ENCODE peak calls at places on chromosome 1, in ten cellular contexts. Z, N, R, F, K, H, W, V, Y and G are unnamed samples.

GRCh38 chr1:208866351-208866750 is 622.2 kb upstream of the PLXNA2 start:
- DNase-seq in Y (no peak), R (no peak), F (no peak), W (no peak), Z (no peak), V (no peak), H (no peak), K (no peak), N (no peak), G (no peak)

GRCh38 chr1:101105877-101106276 is 80.3 kb upstream of the DPH5 start:
- DNase-seq in F (no peak), N (no peak), Z (no peak), W (no peak), K (no peak), R (no peak), V (no peak), H (peak), Y (no peak), G (no peak)

GRCh38 chr1:89821322-89822108 is 683 bp downstream of the LRRC8D start:
- DNase-seq in N (peak), H (peak), R (peak), Y (peak), Z (peak), K (peak), V (no peak), W (no peak), F (peak), G (peak)

GRCh38 chr1:30414086-30414850 is 309.1 kb downstream of the MATN1 start:
- DNase-seq in V (no peak), Z (no peak), W (no peak), N (no peak), H (no peak), F (no peak), Y (no peak), R (no peak), K (no peak), G (no peak)

GRCh38 chr1:6348511-6349191 is 44.9 kb downstream of the ACOT7 start:
- DNase-seq in Z (peak), R (no peak), K (no peak), W (peak), F (peak), N (no peak), H (peak), V (no peak), Y (no peak), G (no peak)

GRCh38 chr1:228381336-228381735 is 25.3 kb downstream of the TRIM11 start:
- DNase-seq in Y (no peak), K (no peak), F (no peak), V (no peak), R (no peak), H (peak), Z (no peak), W (no peak), N (no peak), G (no peak)

GRCh38 chr1:100896481-100896982 is 642 bp downstream of the SLC30A7 start:
- DNase-seq in V (peak), H (peak), N (no peak), K (peak), W (peak), F (peak), R (peak), Y (peak), Z (peak), G (no peak)

GRCh38 chr1:171210355-171210754 is 25.3 kb downstream of the FMO2 start:
- DNase-seq in Y (no peak), R (no peak), H (no peak), W (no peak), F (no peak), N (no peak), Z (no peak), K (no peak), V (no peak), G (no peak)

GRCh38 chr1:64135501-64136245 is 67.8 kb upstream of the UBE2U start:
- DNase-seq in F (no peak), H (no peak), K (no peak), Y (no peak), N (no peak), Z (no peak), R (no peak), W (no peak), V (no peak), G (no peak)

GRCh38 chr1:152037920-152038658 is 1.3 kb upstream of the S100A11 start:
- DNase-seq in N (no peak), Y (no peak), R (no peak), Z (no peak), H (no peak), K (no peak), V (no peak), W (no peak), F (no peak), G (no peak)

GRCh38 chr1:89999208-89999607 is 4.3 kb downstream of the ZNF326 start:
- DNase-seq in Y (no peak), K (no peak), F (no peak), H (no peak), W (no peak), R (no peak), Z (no peak), N (no peak), V (no peak), G (no peak)

GRCh38 chr1:58441699-58442098 is 104.8 kb downstream of the OMA1 start:
- DNase-seq in R (no peak), V (no peak), Z (no peak), W (no peak), F (no peak), N (no peak), K (no peak), H (no peak), Y (no peak), G (no peak)

DNA sequence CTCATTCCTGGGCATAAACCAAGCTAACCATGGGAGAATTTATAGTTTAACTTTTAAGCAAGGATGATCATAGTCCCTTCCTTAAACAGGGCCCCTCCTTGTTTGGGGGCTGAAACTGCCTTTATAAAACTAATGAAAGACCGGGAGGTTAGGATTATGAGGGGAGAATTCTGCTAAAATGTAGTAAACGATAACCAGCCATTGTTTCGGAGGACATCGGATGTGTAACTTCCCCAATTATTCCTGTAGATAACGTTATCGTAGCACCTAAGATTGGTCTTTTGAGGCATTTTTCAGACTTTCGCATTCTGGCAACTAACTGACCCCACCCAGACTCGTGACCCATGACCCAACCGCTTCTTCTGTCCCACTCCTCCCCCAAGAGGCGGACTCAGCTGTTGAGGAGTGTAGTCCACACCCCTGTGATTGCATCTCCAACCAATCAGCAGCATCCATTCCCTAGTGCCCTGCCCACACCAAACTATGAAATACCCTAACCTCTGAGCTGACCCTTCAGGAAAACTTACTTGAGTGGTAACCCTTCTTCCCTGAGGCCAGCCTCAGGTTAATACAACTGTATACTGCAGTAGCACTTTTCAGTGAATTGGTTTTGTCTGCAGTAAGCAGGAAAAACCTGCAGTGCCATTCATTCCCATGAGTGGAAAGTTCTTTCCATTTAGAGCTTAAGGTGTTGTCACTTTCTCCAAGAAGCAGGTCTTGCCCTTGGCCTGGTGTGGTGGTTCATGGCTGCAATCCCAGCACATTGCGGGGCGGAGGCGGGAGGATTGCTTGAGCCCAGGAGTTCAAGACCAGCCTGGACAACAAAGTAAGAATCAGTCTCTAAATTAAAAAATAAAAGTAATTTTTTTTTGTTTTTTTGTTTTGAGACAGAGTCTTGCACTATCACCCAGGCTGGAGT is 823 bp upstream of the SYF2 start:
- DNase-seq in F (peak), W (peak), Y (peak), K (peak), N (peak), Z (peak), H (peak), V (peak), R (peak), G (peak)
- TF ChIP-seq POLR2A in F (no peak), W (no peak), Y (no peak), K (no peak), N (peak), Z (no peak), H (no peak), V (peak), R (no peak), G (no peak)

GRCh38 chr1:181191494-181192040 is 103.1 kb downstream of the IER5 start:
- DNase-seq in K (no peak), R (no peak), N (no peak), F (no peak), V (no peak), W (no peak), H (no peak), Y (no peak), Z (no peak), G (no peak)

GRCh38 chr1:181190362-181191035 is 102.0 kb downstream of the IER5 start:
- DNase-seq in V (no peak), Y (no peak), Z (no peak), H (no peak), N (no peak), F (no peak), K (peak), R (peak), W (no peak), G (no peak)

GRCh38 chr1:181189245-181189644 is 100.7 kb downstream of the IER5 start:
- DNase-seq in K (no peak), Z (no peak), V (no peak), Y (no peak), H (no peak), F (no peak), N (no peak), R (no peak), W (no peak), G (no peak)

GRCh38 chr1:181187596-181188126 is 99.2 kb downstream of the IER5 start:
- DNase-seq in V (no peak), F (no peak), R (no peak), W (no peak), Y (no peak), N (no peak), Z (no peak), H (no peak), K (no peak), G (no peak)

DNA sequence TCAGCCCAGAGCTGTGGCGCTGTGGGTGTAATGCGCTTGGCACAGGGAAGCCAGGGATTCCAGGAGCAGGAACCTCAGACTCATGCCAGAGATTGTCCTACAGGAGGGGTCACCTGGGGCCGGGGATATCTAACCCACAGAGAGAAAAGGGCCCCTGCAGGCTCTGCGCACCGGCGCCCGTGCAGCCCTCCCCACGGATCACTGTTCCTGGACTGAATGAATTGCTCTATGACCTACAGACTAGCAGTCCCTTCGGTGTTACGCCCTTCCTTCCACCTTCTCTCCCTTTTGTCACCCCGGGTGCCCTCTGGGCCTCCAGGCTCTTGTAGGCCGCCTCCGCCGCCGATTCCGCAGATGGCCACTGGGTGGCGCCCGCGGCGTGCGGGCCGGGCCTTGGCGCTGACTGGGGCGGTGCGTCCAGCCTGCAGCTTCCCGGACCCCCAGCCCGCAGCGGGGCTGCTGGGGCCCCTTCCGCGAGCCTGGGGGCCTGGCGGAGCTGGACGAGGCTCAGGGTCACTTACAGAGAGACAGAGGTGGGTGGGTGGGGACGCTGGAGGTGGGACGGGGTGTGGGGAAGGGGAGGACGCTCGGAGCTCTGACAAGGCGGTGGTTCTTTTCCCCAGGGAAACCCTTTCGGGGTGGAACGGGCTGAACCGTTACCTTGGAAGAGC is 101.3 kb downstream of the IER5 start:
- DNase-seq in R (peak), Z (peak), V (peak), K (peak), F (peak), W (peak), Y (peak), N (peak), H (peak), G (peak)
- H3K4me3 ChIP-seq in R (peak), Z (peak), V (peak), K (no peak), F (peak), W (peak), Y (no peak), N (peak), H (peak), G (peak)

DNA sequence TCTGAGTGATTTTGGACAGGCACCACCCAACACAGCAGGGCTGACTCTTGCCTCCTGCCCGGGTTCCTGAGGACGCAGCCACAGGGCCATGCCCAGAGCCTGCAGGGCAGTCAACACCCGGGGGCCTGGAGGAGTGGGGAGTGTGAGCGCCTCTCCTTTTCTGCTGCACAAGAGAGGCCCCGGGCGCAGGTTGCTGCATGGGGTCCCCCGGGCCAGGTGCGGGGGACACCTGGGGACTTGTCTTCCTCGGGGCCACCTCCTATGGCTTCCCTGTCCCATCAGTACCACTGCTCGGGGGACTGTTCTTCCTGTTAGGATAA is 6.9 kb upstream of the TTC34 start:
- DNase-seq in Y (no peak), Z (no peak), H (no peak), N (no peak), W (no peak), F (no peak), R (no peak), K (no peak), V (no peak), G (no peak)
- H3K27ac ChIP-seq in Y (no peak), Z (no peak), H (no peak), N (no peak), W (no peak), F (no peak), R (no peak), K (no peak), V (no peak), G (no peak)

GRCh38 chr1:119790481-119791198 is 20.6 kb downstream of the REG4 start:
- DNase-seq in W (no peak), K (peak), Z (peak), Y (no peak), V (no peak), R (no peak), H (no peak), N (no peak), F (peak), G (no peak)
- TF ChIP-seq POLR2A in W (no peak), K (no peak), Z (no peak), Y (no peak), V (no peak), R (no peak), H (no peak), N (no peak), F (no peak), G (no peak)

DNA sequence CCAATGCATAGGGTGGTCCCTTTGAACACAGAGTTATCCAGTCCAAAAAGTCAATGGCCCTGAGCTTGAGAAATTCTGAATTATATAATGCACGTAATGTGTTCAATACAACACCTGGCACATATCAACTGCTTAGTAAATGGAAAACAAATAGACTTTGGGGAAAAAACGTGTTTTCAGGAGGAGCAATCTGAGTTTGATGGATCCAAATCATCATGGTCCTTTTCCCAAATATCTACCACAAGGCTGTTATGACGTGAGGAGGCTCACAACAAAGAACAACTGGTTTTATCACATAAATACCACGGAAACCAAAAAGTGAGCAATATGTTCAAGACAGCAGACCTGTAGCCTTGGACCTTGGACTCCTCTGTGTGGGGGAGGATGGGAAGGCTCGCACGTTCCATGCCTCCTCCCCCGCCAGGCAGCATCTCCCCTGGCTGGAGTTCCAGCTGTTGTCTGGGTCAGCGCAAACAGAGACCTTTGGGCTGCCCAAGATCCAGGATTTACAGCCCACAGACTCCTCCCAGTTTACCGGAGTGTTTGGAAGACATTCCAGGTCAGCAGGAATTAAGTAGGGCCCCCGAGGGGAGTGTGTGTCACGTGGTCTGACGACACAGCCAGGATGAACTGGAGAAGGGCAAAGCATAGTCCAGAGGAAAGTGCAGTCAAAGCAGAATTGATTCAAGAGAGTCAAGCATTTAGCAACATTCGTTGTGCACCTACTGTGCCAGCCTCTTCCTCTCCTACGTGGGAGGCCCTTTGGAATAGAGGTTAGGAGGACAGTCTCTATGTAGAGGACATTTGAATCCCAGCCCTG is 32.2 kb upstream of the MED18 start:
- DNase-seq in Y (peak), V (no peak), R (peak), W (peak), F (peak), H (no peak), Z (peak), K (peak), N (no peak), G (peak)
- H3K4me3 ChIP-seq in Y (no peak), V (no peak), R (no peak), W (peak), F (no peak), H (no peak), Z (no peak), K (no peak), N (no peak), G (no peak)

DNA sequence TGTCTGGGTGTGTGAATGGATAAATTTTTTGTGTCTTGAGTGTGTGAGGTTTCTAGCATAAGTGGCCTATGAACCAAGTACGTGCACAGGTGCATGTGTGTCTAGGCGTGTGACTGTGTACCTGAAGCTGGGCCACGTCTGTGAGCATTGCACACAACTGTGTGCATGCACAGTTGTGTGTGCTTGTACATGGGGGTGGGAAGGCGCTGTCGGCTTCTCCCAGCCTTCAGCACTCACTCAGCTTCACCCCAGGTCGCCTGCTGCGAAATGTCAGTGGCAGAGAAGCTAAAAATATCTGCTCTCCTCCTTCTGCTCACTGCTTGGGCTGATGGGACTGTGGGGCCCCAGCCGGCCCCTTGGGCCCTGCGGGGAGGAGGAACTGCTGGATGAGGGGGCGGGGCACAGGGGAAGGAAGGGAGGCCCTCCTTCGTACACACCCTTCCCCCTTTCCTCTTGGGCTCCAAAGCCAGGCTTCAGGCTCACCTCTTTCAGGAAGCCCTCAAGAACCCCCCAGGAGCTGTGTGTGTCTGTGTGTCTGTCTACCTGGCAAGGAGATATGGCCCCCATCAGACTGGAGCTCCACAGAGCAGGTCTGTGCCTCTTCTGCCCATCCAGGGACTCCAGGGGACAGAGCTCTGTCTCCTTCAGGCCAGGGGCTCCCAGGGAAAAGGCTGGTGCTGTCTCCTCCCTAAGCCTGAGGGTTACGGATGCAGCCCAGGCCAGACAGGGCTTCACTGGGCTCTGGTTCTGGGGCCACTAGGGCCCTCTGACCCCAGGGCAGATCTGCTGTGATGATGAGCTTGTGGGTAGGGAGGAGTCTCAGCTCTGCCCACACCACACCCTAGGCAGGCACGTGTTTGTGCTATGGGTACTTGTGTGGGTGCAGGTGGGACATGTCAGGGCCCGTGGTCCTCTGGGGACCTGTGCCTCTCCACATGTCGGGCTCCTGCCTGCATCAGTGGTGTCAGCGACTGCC is 35.6 kb upstream of the WASF2 start:
- DNase-seq in N (peak), H (peak), Y (peak), F (peak), W (no peak), K (peak), R (peak), Z (peak), V (no peak), G (peak)
- H3K27ac ChIP-seq in N (peak), H (peak), Y (peak), F (peak), W (peak), K (peak), R (peak), Z (peak), V (peak), G (peak)